ENCODE peak calls at places on chromosome 1, in six cellular contexts. I, X, B, S, A and M are unnamed samples.

GRCh38 chr1:230308039-230308438 is 118.1 kb downstream of the PGBD5 start:
- DNase-seq in I (no peak), X (no peak), B (peak), S (no peak), A (no peak), M (no peak)

GRCh38 chr1:47934243-47934805 is 62.9 kb downstream of the TRABD2B start:
- DNase-seq in I (no peak), X (no peak), B (peak), S (peak), A (no peak), M (peak)

GRCh38 chr1:5637171-5637570 is 355.1 kb downstream of the NPHP4 start:
- DNase-seq in I (no peak), X (peak), B (no peak), S (peak), A (no peak), M (no peak)

GRCh38 chr1:90964444-90965035 is 57.3 kb downstream of the ZNF644 start:
- DNase-seq in I (no peak), X (no peak), B (peak), S (peak), A (no peak), M (no peak)

GRCh38 chr1:101769520-101769919 is 227.2 kb downstream of the OLFM3 start:
- DNase-seq in I (no peak), X (no peak), B (no peak), S (peak), A (no peak), M (no peak)

GRCh38 chr1:161768986-161769672 is 3.0 kb downstream of the ATF6 start:
- DNase-seq in I (no peak), X (no peak), B (no peak), S (no peak), A (no peak), M (no peak)

GRCh38 chr1:181919729-181919991 is 141.9 kb downstream of the ZNF648 start:
- DNase-seq in I (no peak), X (no peak), B (no peak), S (no peak), A (no peak), M (no peak)

GRCh38 chr1:22889213-22889827 is 83.3 kb downstream of the LACTBL1 start:
- DNase-seq in I (peak), X (no peak), B (peak), S (peak), A (no peak), M (no peak)

GRCh38 chr1:2921970-2922686 is 99.1 kb upstream of the ACTRT2 start:
- DNase-seq in I (no peak), X (peak), B (no peak), S (no peak), A (no peak), M (no peak)

GRCh38 chr1:151553659-151554058 is 13.6 kb downstream of the TUFT1 start:
- DNase-seq in I (no peak), X (no peak), B (peak), S (no peak), A (no peak), M (no peak)

GRCh38 chr1:190578531-190578930 is 100.9 kb upstream of the BRINP3 start:
- DNase-seq in I (no peak), X (no peak), B (no peak), S (no peak), A (no peak), M (no peak)

GRCh38 chr1:55720243-55720642 is 505.1 kb upstream of the USP24 start:
- DNase-seq in I (no peak), X (no peak), B (peak), S (no peak), A (no peak), M (no peak)

GRCh38 chr1:109113787-109114568 is at the start of gene ELAPOR1:
- DNase-seq in I (no peak), X (peak), B (peak), S (peak), A (no peak), M (no peak)

GRCh38 chr1:237324226-237324625 is 282.2 kb downstream of the RYR2 start:
- DNase-seq in I (no peak), X (no peak), B (no peak), S (no peak), A (no peak), M (no peak)

GRCh38 chr1:200968469-200969410 is 54.8 kb downstream of the KIF21B start:
- DNase-seq in I (no peak), X (no peak), B (no peak), S (no peak), A (no peak), M (no peak)

GRCh38 chr1:106986603-106987002 is 69.9 kb upstream of the PRMT6 start:
- DNase-seq in I (no peak), X (no peak), B (no peak), S (no peak), A (no peak), M (no peak)

GRCh38 chr1:107662976-107663375 is 302.0 kb downstream of the VAV3 start:
- DNase-seq in I (no peak), X (no peak), B (no peak), S (no peak), A (no peak), M (no peak)

GRCh38 chr1:53629101-53629691 is 109.8 kb downstream of the GLIS1 start:
- DNase-seq in I (no peak), X (peak), B (no peak), S (no peak), A (no peak), M (peak)

GRCh38 chr1:1889090-1889750 is 1.7 kb downstream of the GNB1 start:
- DNase-seq in I (no peak), X (no peak), B (peak), S (no peak), A (no peak), M (no peak)

GRCh38 chr1:198186916-198187580 is 30.2 kb downstream of the NEK7 start:
- DNase-seq in I (no peak), X (no peak), B (no peak), S (no peak), A (no peak), M (no peak)

GRCh38 chr1:8002329-8003320 is 23.5 kb downstream of the ERRFI1 start:
- DNase-seq in I (no peak), X (no peak), B (peak), S (no peak), A (no peak), M (no peak)